ENCODE peak calls at places on chromosome 9, in seven cellular contexts. D, Y, Z, B, X, R and N are unnamed samples.

GRCh38 chr9:130301483-130302286 is 36.1 kb downstream of the HMCN2 start:
- DNase-seq in D (peak), Y (peak), Z (no peak), B (no peak), X (no peak), R (peak), N (no peak)

GRCh38 chr9:115138151-115138550 is 20.2 kb upstream of the TNC start:
- DNase-seq in D (no peak), Y (no peak), Z (no peak), B (no peak), X (no peak), R (no peak), N (no peak)

GRCh38 chr9:16028516-16028915 is 475.7 kb downstream of the CCDC171 start:
- DNase-seq in D (peak), Y (no peak), Z (no peak), B (no peak), X (no peak), R (no peak), N (no peak)

GRCh38 chr9:70589571-70590263 is 175.3 kb upstream of the KLF9 start:
- DNase-seq in D (peak), Y (peak), Z (no peak), B (no peak), X (no peak), R (peak), N (no peak)

GRCh38 chr9:124342946-124343485 is 72.2 kb downstream of the PSMB7 start:
- DNase-seq in D (peak), Y (peak), Z (peak), B (no peak), X (no peak), R (peak), N (no peak)

GRCh38 chr9:115531410-115532130 is 413.6 kb upstream of the TNC start:
- DNase-seq in D (peak), Y (no peak), Z (no peak), B (no peak), X (no peak), R (no peak), N (no peak)

GRCh38 chr9:130663258-130664171 is 879 bp upstream of the PRDM12 start:
- DNase-seq in D (no peak), Y (no peak), Z (peak), B (no peak), X (no peak), R (no peak), N (no peak)

GRCh38 chr9:38451162-38451561 is 26.9 kb upstream of the IGFBPL1 start:
- DNase-seq in D (no peak), Y (no peak), Z (no peak), B (no peak), X (no peak), R (no peak), N (no peak)

GRCh38 chr9:109775516-109775915 is 4.5 kb upstream of the PALM2AKAP2 start:
- DNase-seq in D (peak), Y (no peak), Z (no peak), B (no peak), X (no peak), R (no peak), N (no peak)

GRCh38 chr9:95874303-95874988 is 1.0 kb upstream of the ERCC6L2 start:
- DNase-seq in D (peak), Y (no peak), Z (no peak), B (no peak), X (no peak), R (no peak), N (no peak)

GRCh38 chr9:76373173-76373771 is 21.0 kb downstream of the RFK start:
- DNase-seq in D (no peak), Y (peak), Z (peak), B (no peak), X (peak), R (peak), N (no peak)

GRCh38 chr9:137195525-137196220 is 4.9 kb downstream of the TPRN start:
- DNase-seq in D (no peak), Y (no peak), Z (no peak), B (no peak), X (peak), R (no peak), N (no peak)

GRCh38 chr9:135068776-135069415 is 18.6 kb upstream of the OLFM1 start:
- DNase-seq in D (no peak), Y (no peak), Z (no peak), B (no peak), X (no peak), R (no peak), N (no peak)

GRCh38 chr9:28538132-28538531 is 964.9 kb upstream of the C9orf72 start:
- DNase-seq in D (no peak), Y (no peak), Z (no peak), B (no peak), X (no peak), R (no peak), N (no peak)

GRCh38 chr9:7185612-7186011 is 427.8 kb downstream of the KDM4C start:
- DNase-seq in D (peak), Y (no peak), Z (peak), B (no peak), X (no peak), R (no peak), N (no peak)

GRCh38 chr9:124399323-124399962 is 15.8 kb downstream of the PSMB7 start:
- DNase-seq in D (peak), Y (peak), Z (no peak), B (no peak), X (no peak), R (peak), N (no peak)

GRCh38 chr9:94922691-94923107 is 196.2 kb downstream of the AOPEP start:
- DNase-seq in D (no peak), Y (peak), Z (no peak), B (no peak), X (no peak), R (peak), N (no peak)

GRCh38 chr9:34227445-34227844 is 48.6 kb downstream of the UBAP1 start:
- DNase-seq in D (peak), Y (no peak), Z (no peak), B (no peak), X (no peak), R (no peak), N (no peak)

GRCh38 chr9:13450723-13451122 is 171.2 kb upstream of the MPDZ start:
- DNase-seq in D (no peak), Y (no peak), Z (no peak), B (no peak), X (no peak), R (no peak), N (no peak)

GRCh38 chr9:84897362-84898094 is 228.0 kb downstream of the NTRK2 start:
- DNase-seq in D (no peak), Y (no peak), Z (no peak), B (no peak), X (no peak), R (no peak), N (no peak)

GRCh38 chr9:104927216-104927911 is 591 bp downstream of the ABCA1 start:
- DNase-seq in D (no peak), Y (peak), Z (peak), B (no peak), X (peak), R (peak), N (peak)

GRCh38 chr9:134047868-134048581 is 19.8 kb downstream of the BRD3 start:
- DNase-seq in D (no peak), Y (no peak), Z (no peak), B (no peak), X (no peak), R (peak), N (no peak)

GRCh38 chr9:90062982-90063381 is 458.2 kb downstream of the GADD45G start:
- DNase-seq in D (no peak), Y (no peak), Z (no peak), B (no peak), X (no peak), R (no peak), N (no peak)

DNA sequence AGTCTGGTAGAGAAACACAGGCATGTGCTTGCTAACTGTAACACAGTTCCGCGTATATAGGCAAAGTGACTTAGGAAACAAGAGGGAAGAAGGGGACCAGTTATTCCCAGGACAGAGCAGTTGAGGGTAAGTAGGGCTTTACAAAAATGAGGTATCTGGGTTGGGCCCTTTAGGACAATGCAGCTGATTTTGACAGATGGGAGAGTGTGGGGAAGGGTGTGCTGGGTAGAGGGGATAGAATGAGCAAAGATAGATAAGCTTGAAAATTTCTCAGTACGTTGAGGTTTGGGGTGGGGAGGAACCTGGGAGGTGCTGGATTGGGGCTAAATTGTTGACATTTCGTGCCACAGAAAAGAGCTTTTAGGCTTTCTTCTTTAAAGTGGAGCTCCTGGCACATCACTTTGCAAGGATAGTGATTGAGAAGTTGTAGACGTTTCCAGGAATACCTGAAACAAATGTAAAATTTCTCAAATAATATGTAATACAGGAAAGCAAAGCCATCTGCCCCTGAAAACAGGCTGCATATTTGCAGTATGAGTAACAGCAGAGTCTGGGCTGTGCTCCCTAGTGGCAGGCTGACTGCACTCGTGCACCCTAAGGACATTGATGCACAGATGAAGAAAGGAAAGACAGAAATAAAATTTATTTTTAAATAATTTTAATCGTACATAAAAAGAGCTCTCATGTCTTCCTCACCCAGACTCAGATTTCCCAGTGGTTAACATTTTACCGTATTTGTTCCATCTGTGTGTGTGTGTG is 145.0 kb upstream of the DMRT1 start:
- DNase-seq in D (peak), Y (no peak), Z (peak), B (no peak), X (no peak), R (no peak), N (no peak)
- TF ChIP-seq CTCF in D (peak), Y (no peak), Z (no peak), B (no peak), X (no peak), R (peak), N (no peak)

GRCh38 chr9:93183106-93183662 is 755 bp upstream of the WNK2 start:
- DNase-seq in D (no peak), Y (no peak), Z (no peak), B (no peak), X (no peak), R (no peak), N (no peak)
- TF ChIP-seq CTCF in D (no peak), Y (no peak), Z (no peak), B (no peak), X (no peak), R (no peak), N (no peak)

GRCh38 chr9:19408693-19409405 is at the start of gene ACER2:
- DNase-seq in D (peak), Y (peak), Z (peak), B (peak), X (peak), R (peak), N (peak)
- TF ChIP-seq CTCF in D (peak), Y (no peak), Z (no peak), B (peak), X (no peak), R (peak), N (no peak)

GRCh38 chr9:112361602-112362001 is 18.3 kb upstream of the HSDL2 start:
- DNase-seq in D (peak), Y (no peak), Z (no peak), B (no peak), X (no peak), R (no peak), N (peak)
- TF ChIP-seq CTCF in D (peak), Y (peak), Z (peak), B (peak), X (no peak), R (peak), N (no peak)

GRCh38 chr9:35569206-35569605 is 35.9 kb upstream of the TESK1 start:
- DNase-seq in D (no peak), Y (no peak), Z (no peak), B (no peak), X (no peak), R (no peak), N (peak)

GRCh38 chr9:35564658-35565061 is 40.4 kb upstream of the TESK1 start:
- DNase-seq in D (no peak), Y (no peak), Z (no peak), B (no peak), X (no peak), R (peak), N (no peak)

GRCh38 chr9:35568196-35568595 is 36.9 kb upstream of the TESK1 start:
- DNase-seq in D (no peak), Y (no peak), Z (no peak), B (no peak), X (no peak), R (no peak), N (no peak)

GRCh38 chr9:35563791-35564197 is 41.3 kb upstream of the TESK1 start:
- DNase-seq in D (no peak), Y (no peak), Z (no peak), B (no peak), X (peak), R (peak), N (no peak)

GRCh38 chr9:35566417-35566816 is 38.6 kb upstream of the TESK1 start:
- DNase-seq in D (peak), Y (no peak), Z (no peak), B (no peak), X (no peak), R (peak), N (no peak)
- TF ChIP-seq CTCF in D (peak), Y (no peak), Z (peak), B (peak), X (no peak), R (peak), N (no peak)